ENCODE peak calls at places on chromosomes 16 and 17, in six cellular contexts. H is iris pigment epithelial cell, C is left ventricle myocardium inferior, Q is skeletal muscle cell, R is H4, J is B cell. A is an unnamed sample.

GRCh38 chr17:77308768-77309726 is 168.3 kb downstream of the SEC14L1 start:
- DNase-seq in H (peak; percentile 83), C (no peak), Q (peak; percentile 50), R (peak; percentile 84), J (no peak), A (no peak)

GRCh38 chr16:82034981-82035612 is at the start of gene HSD17B2:
- DNase-seq in H (peak; percentile 15), C (no peak), Q (no peak), R (no peak), J (no peak), A (no peak)

GRCh38 chr17:50575581-50576210 is 15.2 kb downstream of the CACNA1G start:
- DNase-seq in H (no peak), C (no peak), Q (no peak), R (no peak), J (no peak), A (no peak)

GRCh38 chr17:7932483-7932891 is 481 bp downstream of the CNTROB start:
- DNase-seq in H (peak; percentile 35), C (no peak), Q (no peak), R (no peak), J (no peak), A (no peak)

GRCh38 chr17:32794533-32795246 is 82.2 kb downstream of the MYO1D start:
- DNase-seq in H (no peak), C (no peak), Q (no peak), R (no peak), J (no peak), A (no peak)

GRCh38 chr17:3639981-3640596 is 3.5 kb downstream of the CTNS start:
- DNase-seq in H (peak; percentile 85), C (no peak), Q (no peak), R (no peak), J (no peak), A (peak; percentile 45)

GRCh38 chr17:83179378-83179777 is 100.0 kb downstream of the METRNL start:
- DNase-seq in H (no peak), C (no peak), Q (no peak), R (no peak), J (no peak), A (no peak)

GRCh38 chr16:22402191-22402590 is 27.8 kb upstream of the CDR2 start:
- DNase-seq in H (peak; percentile 47), C (no peak), Q (no peak), R (no peak), J (no peak), A (no peak)

GRCh38 chr16:69055003-69055402 is 50.5 kb upstream of the HAS3 start:
- DNase-seq in H (peak; percentile 32), C (no peak), Q (no peak), R (no peak), J (no peak), A (no peak)

GRCh38 chr16:51549836-51550235 is 398.8 kb upstream of the SALL1 start:
- DNase-seq in H (peak; percentile 52), C (no peak), Q (no peak), R (no peak), J (no peak), A (no peak)

GRCh38 chr16:9225527-9226316 is 134.3 kb downstream of the HAPSTR1 start:
- DNase-seq in H (no peak), C (no peak), Q (no peak), R (no peak), J (no peak), A (no peak)

GRCh38 chr16:1468456-1468855 is 6.4 kb downstream of the CLCN7 start:
- DNase-seq in H (no peak), C (no peak), Q (no peak), R (no peak), J (no peak), A (no peak)

GRCh38 chr17:79116575-79117368 is 42.1 kb downstream of the ENGASE start:
- DNase-seq in H (no peak), C (no peak), Q (no peak), R (no peak), J (no peak), A (no peak)

GRCh38 chr16:23284584-23284983 is 17.5 kb upstream of the SCNN1B start:
- DNase-seq in H (no peak), C (no peak), Q (no peak), R (no peak), J (no peak), A (no peak)